ENCODE peak calls at places on chromosome X, in four cellular contexts. One of them, this sample, is unnamed.

GRCh38 chrX:70455366-70456202 is 10.9 kb downstream of the DLG3 start:
- DNase-seq in HepG2: no peak
- DNase-seq in GM12878: no peak
- DNase-seq in K562: no peak
- DNase-seq in this sample: no peak

GRCh38 chrX:77505227-77505626 is 58.0 kb downstream of the FGF16 start:
- DNase-seq in HepG2: peak
- DNase-seq in GM12878: no peak
- DNase-seq in K562: no peak
- DNase-seq in this sample: no peak

GRCh38 chrX:56728321-56728720 is 722 bp upstream of the NBDY start:
- DNase-seq in HepG2: no peak
- DNase-seq in GM12878: no peak
- DNase-seq in K562: no peak
- DNase-seq in this sample: peak

GRCh38 chrX:45527834-45528233 is 327.2 kb upstream of the DIPK2B start:
- DNase-seq in HepG2: no peak
- DNase-seq in GM12878: no peak
- DNase-seq in K562: no peak
- DNase-seq in this sample: no peak

GRCh38 chrX:45667666-45668065 is 467.0 kb upstream of the DIPK2B start:
- DNase-seq in HepG2: no peak
- DNase-seq in GM12878: no peak
- DNase-seq in K562: no peak
- DNase-seq in this sample: no peak

GRCh38 chrX:118459494-118459893 is 36.1 kb upstream of the DOCK11 start:
- DNase-seq in HepG2: peak
- DNase-seq in GM12878: peak
- DNase-seq in K562: peak
- DNase-seq in this sample: peak

GRCh38 chrX:57595381-57595811 is 3.6 kb downstream of the ZXDB start:
- DNase-seq in HepG2: no peak
- DNase-seq in GM12878: no peak
- DNase-seq in K562: no peak
- DNase-seq in this sample: no peak

GRCh38 chrX:101219840-101220191 is 230 bp downstream of the DRP2 start:
- DNase-seq in HepG2: no peak
- DNase-seq in GM12878: no peak
- DNase-seq in K562: no peak
- DNase-seq in this sample: no peak

GRCh38 chrX:86051741-86052140 is 4.4 kb upstream of the CHM start:
- DNase-seq in HepG2: no peak
- DNase-seq in GM12878: no peak
- DNase-seq in K562: no peak
- DNase-seq in this sample: no peak

GRCh38 chrX:48938721-48939416 is 18.5 kb downstream of the OTUD5 start:
- DNase-seq in HepG2: no peak
- DNase-seq in GM12878: peak
- DNase-seq in K562: no peak
- DNase-seq in this sample: no peak

GRCh38 chrX:19613645-19614323 is 98.5 kb upstream of the MAP3K15 start:
- DNase-seq in HepG2: no peak
- DNase-seq in GM12878: no peak
- DNase-seq in K562: no peak
- DNase-seq in this sample: no peak

GRCh38 chrX:79364306-79364705 is 2.8 kb downstream of the ITM2A start:
- DNase-seq in HepG2: peak
- DNase-seq in GM12878: no peak
- DNase-seq in K562: no peak
- DNase-seq in this sample: no peak

GRCh38 chrX:84165716-84166115 is 22.3 kb downstream of the RPS6KA6 start:
- DNase-seq in HepG2: no peak
- DNase-seq in GM12878: no peak
- DNase-seq in K562: no peak
- DNase-seq in this sample: no peak

GRCh38 chrX:130120321-130120731 is 10.0 kb upstream of the ELF4 start:
- DNase-seq in HepG2: no peak
- DNase-seq in GM12878: no peak
- DNase-seq in K562: peak
- DNase-seq in this sample: no peak

GRCh38 chrX:72308209-72308565 is 2.5 kb upstream of the CITED1 start:
- DNase-seq in HepG2: no peak
- DNase-seq in GM12878: no peak
- DNase-seq in K562: no peak
- DNase-seq in this sample: no peak

GRCh38 chrX:103400931-103401330 is 24.6 kb downstream of the BEX3 start:
- DNase-seq in HepG2: no peak
- DNase-seq in GM12878: no peak
- DNase-seq in K562: no peak
- DNase-seq in this sample: no peak

DNA sequence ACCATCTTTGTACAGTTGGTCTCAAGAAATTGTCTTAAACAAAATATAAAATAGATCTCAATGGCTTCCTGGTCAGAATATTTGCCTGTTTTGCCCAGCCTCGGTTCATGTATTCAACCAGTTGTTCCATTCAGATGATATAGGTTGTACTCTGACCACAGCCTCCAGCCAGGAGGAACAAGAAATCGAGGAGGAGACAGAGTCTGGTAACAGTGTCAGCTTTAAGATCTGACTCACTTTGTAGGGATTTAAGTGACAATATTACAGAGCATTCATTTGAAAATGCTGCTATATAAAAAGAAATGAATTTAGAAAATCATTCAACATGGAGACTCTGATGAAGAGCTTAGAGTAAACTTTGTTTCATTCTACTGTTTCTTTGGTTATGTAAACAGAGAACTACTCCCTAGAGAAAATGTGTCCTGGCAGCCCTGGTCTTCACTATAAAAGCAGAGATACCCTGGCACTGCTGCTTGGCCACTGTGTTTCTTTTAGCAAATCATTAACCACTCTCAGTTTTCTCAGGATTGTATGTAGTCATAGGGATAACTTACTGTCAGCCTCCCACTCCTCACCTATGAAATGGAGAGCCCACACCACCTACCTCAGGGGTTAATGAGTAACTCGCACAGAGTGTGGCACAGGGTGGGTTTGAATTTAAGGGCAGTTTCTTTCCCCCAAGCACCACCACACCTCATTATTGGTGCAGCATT is 53.5 kb downstream of the PAGE2 start:
- DNase-seq in HepG2: peak
- DNase-seq in GM12878: no peak
- DNase-seq in K562: no peak
- DNase-seq in this sample: no peak
- TF ChIP-seq USF2 in HepG2: no peak
- TF ChIP-seq USF2 in GM12878: no peak
- TF ChIP-seq USF2 in K562: no peak
- TF ChIP-seq USF2 in this sample: no peak

GRCh38 chrX:153653556-153653955 is 6.6 kb downstream of the DUSP9 start:
- DNase-seq in HepG2: no peak
- DNase-seq in GM12878: no peak
- DNase-seq in K562: no peak
- DNase-seq in this sample: no peak

GRCh38 chrX:153649915-153650782 is 3.1 kb downstream of the DUSP9 start:
- DNase-seq in HepG2: no peak
- DNase-seq in GM12878: no peak
- DNase-seq in K562: no peak
- DNase-seq in this sample: no peak

GRCh38 chrX:153650959-153651358 is 4.0 kb downstream of the DUSP9 start:
- DNase-seq in HepG2: no peak
- DNase-seq in GM12878: no peak
- DNase-seq in K562: no peak
- DNase-seq in this sample: no peak

GRCh38 chrX:153649178-153649914 is 2.3 kb downstream of the DUSP9 start:
- DNase-seq in HepG2: peak
- DNase-seq in GM12878: no peak
- DNase-seq in K562: peak
- DNase-seq in this sample: peak

GRCh38 chrX:153651540-153652079 is 4.6 kb downstream of the DUSP9 start:
- DNase-seq in HepG2: peak
- DNase-seq in GM12878: no peak
- DNase-seq in K562: no peak
- DNase-seq in this sample: peak
- TF ChIP-seq KDM1A in HepG2: no peak
- TF ChIP-seq KDM1A in GM12878: no peak
- TF ChIP-seq KDM1A in K562: no peak
- TF ChIP-seq KDM1A in this sample: no peak

DNA sequence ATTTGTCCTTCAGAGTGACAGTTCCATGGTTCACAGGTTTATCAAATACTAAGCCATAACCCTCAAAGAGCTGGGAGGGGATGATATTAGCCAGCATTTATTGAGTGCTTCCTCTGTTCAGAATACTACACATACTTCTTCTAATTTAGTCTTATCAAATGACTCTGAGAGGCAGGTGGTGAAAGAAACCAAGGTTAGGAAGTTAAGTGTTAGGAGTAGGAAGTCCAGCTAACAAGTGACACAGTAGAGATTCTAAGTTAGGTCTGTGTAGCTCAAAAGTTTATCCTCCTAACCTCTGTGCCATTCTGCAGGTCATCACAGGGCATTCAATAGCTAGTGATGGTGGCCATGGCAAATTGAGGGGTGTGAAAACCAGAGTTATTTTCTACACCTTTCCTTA is 198.3 kb upstream of the MID1 start:
- DNase-seq in HepG2: no peak
- DNase-seq in GM12878: no peak
- DNase-seq in K562: no peak
- DNase-seq in this sample: no peak
- TF ChIP-seq MAX in HepG2: no peak
- TF ChIP-seq MAX in GM12878: no peak
- TF ChIP-seq MAX in K562: no peak
- TF ChIP-seq MAX in this sample: no peak

DNA sequence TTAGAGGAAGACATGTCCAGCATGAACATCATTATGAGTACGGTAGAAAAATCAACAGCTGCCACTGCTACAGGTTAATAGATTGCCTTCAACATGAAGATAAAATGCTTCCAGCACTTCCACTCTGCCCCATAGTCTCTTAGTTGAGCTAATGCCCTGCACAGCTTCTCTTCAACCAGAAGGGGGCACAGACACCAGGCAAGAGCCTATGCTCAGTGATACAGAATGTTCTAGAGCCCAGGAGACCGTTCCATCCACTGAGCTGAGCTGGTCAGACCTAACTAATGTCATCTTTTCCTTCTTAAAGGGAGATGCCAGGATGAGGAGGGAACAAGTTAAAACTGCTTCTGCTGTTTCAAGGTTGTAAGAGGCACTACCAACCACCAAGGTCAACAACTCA is 42.2 kb downstream of the SMIM10L2A start:
- DNase-seq in HepG2: peak
- DNase-seq in GM12878: no peak
- DNase-seq in K562: peak
- DNase-seq in this sample: no peak
- TF ChIP-seq USF2 in HepG2: no peak
- TF ChIP-seq USF2 in GM12878: no peak
- TF ChIP-seq USF2 in K562: no peak
- TF ChIP-seq USF2 in this sample: no peak

This sample was measured in A549.